ENCODE peak calls at places on chromosome 5, in four cellular contexts. A is K562, P is HCT116, G is HepG2. R is an unnamed sample.

GRCh38 chr5:116527587-116527986 is 47.0 kb downstream of the SEMA6A start:
- DNase-seq in P (no peak), G (no peak), A (no peak), R (no peak)

GRCh38 chr5:1195439-1195838 is 6.0 kb upstream of the SLC6A19 start:
- DNase-seq in P (no peak), G (no peak), A (no peak), R (no peak)

GRCh38 chr5:133530270-133530669 is 82.1 kb downstream of the FSTL4 start:
- DNase-seq in A (no peak), G (no peak), P (no peak), R (no peak)

GRCh38 chr5:657570-657969 is 35.6 kb downstream of the TPPP start:
- DNase-seq in A (peak; percentile 91), P (peak; percentile 23), G (no peak), R (peak; percentile 97)

GRCh38 chr5:129899454-129899853 is 4.8 kb upstream of the CHSY3 start:
- DNase-seq in A (no peak), G (no peak), P (no peak), R (no peak)

GRCh38 chr5:139076117-139076516 is 122.1 kb downstream of the SIL1 start:
- DNase-seq in A (no peak), G (no peak), P (no peak), R (no peak)

GRCh38 chr5:81778642-81779041 is 27.7 kb upstream of the SSBP2 start:
- DNase-seq in P (no peak), G (no peak), A (no peak), R (no peak)

GRCh38 chr5:121156565-121156964 is 692.5 kb downstream of the PRR16 start:
- DNase-seq in P (no peak), A (no peak), G (no peak), R (no peak)

GRCh38 chr5:14872070-14872989 is 752 bp upstream of the ANKH start:
- DNase-seq in P (no peak), A (peak; percentile 42), G (peak; percentile 53), R (no peak)

GRCh38 chr5:76818844-76819831 is at the start of gene F2RL1:
- DNase-seq in G (peak; percentile 81), P (peak; percentile 90), A (peak; percentile 52), R (no peak)

GRCh38 chr5:140311011-140311467 is 8.1 kb upstream of the PFDN1 start:
- DNase-seq in G (peak; percentile 16), A (peak; percentile 52), P (no peak), R (no peak)

GRCh38 chr5:54360089-54360488 is 49.7 kb upstream of the ARL15 start:
- DNase-seq in P (no peak), A (no peak), G (no peak), R (no peak)

GRCh38 chr5:81400375-81400774 is 6.4 kb upstream of the ACOT12 start:
- DNase-seq in G (no peak), A (no peak), P (no peak), R (no peak)

GRCh38 chr5:107486489-107486888 is 184.2 kb downstream of the EFNA5 start:
- DNase-seq in G (no peak), A (no peak), P (peak; percentile 36), R (no peak)

GRCh38 chr5:129063483-129064136 is 30.9 kb upstream of the ISOC1 start:
- DNase-seq in P (no peak), A (no peak), G (no peak), R (no peak)

GRCh38 chr5:31640024-31640423 is 1.1 kb downstream of the PDZD2 start:
- DNase-seq in P (no peak), G (no peak), A (no peak), R (no peak)

GRCh38 chr5:28523887-28524637 is 1485.7 kb upstream of the CDH9 start:
- DNase-seq in G (no peak), A (no peak), P (no peak), R (peak; percentile 13)

GRCh38 chr5:56301041-56301440 is 67.9 kb upstream of the ANKRD55 start:
- DNase-seq in A (no peak), G (no peak), P (no peak), R (no peak)

GRCh38 chr5:149418910-149419531 is 39.9 kb upstream of the IL17B start:
- DNase-seq in G (no peak), P (no peak), A (no peak), R (no peak)
- H3K27ac ChIP-seq in G (no peak overlapping the region), P (no peak overlapping the region), A (no peak overlapping the region), R (no peak overlapping the region)

GRCh38 chr5:168216989-168217388 is 74.5 kb upstream of the WWC1 start:
- DNase-seq in A (no peak), P (no peak), G (no peak), R (no peak)
- TF ChIP-seq REST in A (no peak), P (no peak), G (no peak), R (no peak)

DNA sequence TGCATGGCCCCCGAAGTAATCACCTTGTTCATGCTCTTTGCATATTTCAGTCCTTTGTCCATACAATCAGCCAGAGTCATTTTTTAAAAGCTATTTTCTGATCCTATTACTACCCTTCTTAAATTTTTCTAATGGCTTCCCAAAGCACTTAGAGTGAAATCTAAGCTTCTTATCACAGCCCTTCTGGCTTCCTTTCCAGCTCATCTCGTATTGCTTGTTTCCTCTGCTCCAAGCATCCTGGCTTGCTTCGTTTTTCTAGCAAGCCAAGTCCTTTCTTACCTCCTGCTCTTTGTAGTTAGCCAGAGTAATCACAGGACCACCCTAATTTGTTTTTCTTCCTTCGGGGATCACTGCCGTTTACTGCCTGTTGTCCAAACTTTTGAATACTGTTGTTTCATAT is 453.3 kb downstream of the KIF4B start:
- DNase-seq in G (no peak), A (no peak), P (no peak), R (no peak)
- TF ChIP-seq TCF7L2 in G (no peak), A (no peak), P (no peak), R (no peak)

GRCh38 chr5:169242175-169242848 is 58.6 kb downstream of the SLIT3 start:
- DNase-seq in A (no peak), G (no peak), P (no peak), R (no peak)

GRCh38 chr5:169244812-169245211 is 56.1 kb downstream of the SLIT3 start:
- DNase-seq in A (no peak), P (no peak), G (no peak), R (no peak)

GRCh38 chr5:169242849-169243186 is 58.1 kb downstream of the SLIT3 start:
- DNase-seq in P (no peak), G (no peak), A (no peak), R (no peak)

GRCh38 chr5:169248520-169248919 is 52.4 kb downstream of the SLIT3 start:
- DNase-seq in G (no peak), A (no peak), P (no peak), R (no peak)

GRCh38 chr5:169243651-169244422 is 57.1 kb downstream of the SLIT3 start:
- DNase-seq in A (no peak), P (no peak), G (no peak), R (no peak)
- H3K27ac ChIP-seq in A (no peak overlapping the region), P (no peak overlapping the region), G (no peak overlapping the region), R (no peak overlapping the region)

DNA sequence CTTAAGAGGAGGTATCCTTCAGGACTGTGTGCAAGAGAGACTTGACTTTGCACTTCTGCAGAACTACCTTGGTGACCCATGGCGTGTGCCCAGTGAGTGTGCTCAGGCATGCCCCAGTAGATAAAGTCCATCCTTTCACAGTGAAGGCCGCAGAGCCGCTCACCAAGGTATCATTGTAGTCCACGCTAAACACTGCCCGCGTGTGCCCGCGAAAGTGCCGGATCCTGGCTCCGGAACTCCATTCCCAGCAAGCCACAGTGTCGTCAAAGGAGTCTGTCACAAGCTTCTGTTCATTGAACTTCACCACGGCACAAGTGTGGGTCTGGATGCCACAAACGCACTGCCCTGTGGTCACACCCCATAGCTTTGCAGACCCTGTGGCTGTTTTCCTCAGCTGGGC is 3.3 kb upstream of the GRM6 start:
- DNase-seq in A (no peak), G (no peak), P (no peak), R (no peak)
- TF ChIP-seq REST in A (no peak), G (no peak), P (no peak), R (no peak)